ENCODE peak calls at places on chromosome 17, in eight cellular contexts. X, D, J, G, R, W, O and S are unnamed samples.

GRCh38 chr17:6079155-6079554 is 9.0 kb downstream of the WSCD1 start:
- DNase-seq in R (no peak), W (peak; percentile 57), G (no peak), J (no peak), D (no peak), O (no peak), X (no peak), S (no peak)

GRCh38 chr17:22090263-22090935 is 398.1 kb downstream of the KCNJ18 start:
- DNase-seq in R (no peak), J (no peak), W (no peak), X (no peak), O (no peak), G (no peak), D (no peak), S (no peak)

GRCh38 chr17:42618442-42619150 is 9.1 kb downstream of the TUBG1 start:
- DNase-seq in O (peak; percentile 91), J (no peak), G (no peak), X (peak; percentile 56), R (no peak), W (peak; percentile 61), D (no peak), S (peak; percentile 57)

GRCh38 chr17:40340327-40340726 is 24.2 kb downstream of the GJD3 start:
- DNase-seq in R (no peak), W (no peak), G (no peak), O (no peak), J (no peak), X (no peak), D (no peak), S (no peak)

GRCh38 chr17:10875984-10876555 is 38.2 kb upstream of the PIRT start:
- DNase-seq in W (peak; percentile 19), O (peak; percentile 83), X (no peak), G (peak; percentile 15), J (no peak), R (peak; percentile 53), D (peak; percentile 23), S (peak; percentile 27)

GRCh38 chr17:44502598-44503079 is 567 bp downstream of the GPATCH8 start:
- DNase-seq in O (no peak), J (no peak), X (no peak), R (no peak), W (no peak), G (no peak), D (no peak), S (peak; percentile 48)

GRCh38 chr17:50686494-50687199 is 21.1 kb downstream of the ANKRD40 start:
- DNase-seq in O (no peak), W (peak; percentile 92), J (no peak), D (no peak), R (no peak), G (no peak), X (peak; percentile 78), S (peak; percentile 97)

GRCh38 chr17:78255953-78256704 is 24.7 kb downstream of the TMEM235 start:
- DNase-seq in W (no peak), R (no peak), J (no peak), G (no peak), X (no peak), D (no peak), O (no peak), S (no peak)

GRCh38 chr17:18859256-18859655 is 1.3 kb downstream of the PRPSAP2 start:
- DNase-seq in X (no peak), W (no peak), O (no peak), D (no peak), R (peak; percentile 36), J (no peak), G (no peak), S (no peak)

GRCh38 chr17:19327039-19327776 is 35.3 kb downstream of the B9D1 start:
- DNase-seq in G (no peak), O (no peak), W (peak; percentile 70), R (no peak), X (no peak), J (peak; percentile 51), D (no peak), S (no peak)

GRCh38 chr17:67481808-67482207 is 104.7 kb downstream of the PITPNC1 start:
- DNase-seq in X (no peak), J (no peak), W (peak; percentile 70), R (no peak), D (no peak), G (no peak), O (no peak), S (no peak)

GRCh38 chr17:57380055-57380356 is 123.7 kb downstream of the MSI2 start:
- DNase-seq in D (no peak), J (no peak), O (no peak), R (no peak), G (no peak), X (no peak), W (no peak), S (no peak)

GRCh38 chr17:52737071-52737470 is 578.6 kb upstream of the CA10 start:
- DNase-seq in X (no peak), G (no peak), J (no peak), O (no peak), R (no peak), D (no peak), W (no peak), S (no peak)

GRCh38 chr17:52181842-52182241 is 23.3 kb upstream of the CA10 start:
- DNase-seq in J (no peak), W (no peak), X (no peak), R (no peak), G (no peak), O (peak; percentile 4), D (no peak), S (no peak)

GRCh38 chr17:44115585-44116415 is 7.6 kb downstream of the HDAC5 start:
- DNase-seq in D (peak; percentile 30), X (no peak), G (peak; percentile 25), R (no peak), O (peak; percentile 80), J (no peak), W (peak; percentile 36), S (no peak)

GRCh38 chr17:31623990-31624389 is 232.5 kb downstream of the RAB11FIP4 start:
- DNase-seq in J (no peak), G (no peak), O (no peak), W (no peak), D (no peak), R (no peak), X (no peak), S (no peak)

GRCh38 chr17:40633871-40634270 is 13.7 kb downstream of the SMARCE1 start:
- DNase-seq in G (no peak), W (peak; percentile 26), O (no peak), D (no peak), R (no peak), X (no peak), J (no peak), S (no peak)

GRCh38 chr17:81191116-81191515 is 25.1 kb upstream of the AATK start:
- DNase-seq in X (no peak), O (no peak), G (no peak), R (no peak), J (no peak), W (no peak), D (no peak), S (no peak)

GRCh38 chr17:74862919-74863318 is 3.2 kb upstream of the GRIN2C start:
- DNase-seq in G (no peak), O (no peak), D (no peak), X (no peak), J (no peak), W (no peak), R (no peak), S (no peak)

GRCh38 chr17:35298639-35299038 is 55.8 kb downstream of the SLFN5 start:
- DNase-seq in W (no peak), G (no peak), D (no peak), O (no peak), X (no peak), R (no peak), J (no peak), S (no peak)

GRCh38 chr17:4744999-4745969 is 5.6 kb upstream of the CXCL16 start:
- DNase-seq in W (no peak), O (peak; percentile 89), D (no peak), X (no peak), R (no peak), G (no peak), J (no peak), S (no peak)

GRCh38 chr17:6639651-6640535 is 618 bp downstream of the KIAA0753 start:
- DNase-seq in W (peak; percentile 22), O (peak; percentile 57), G (peak; percentile 37), D (peak; percentile 42), R (peak; percentile 60), J (no peak), X (peak; percentile 49), S (peak; percentile 55)

GRCh38 chr17:82394296-82394695 is 22.7 kb downstream of the UTS2R start:
- DNase-seq in O (no peak), R (no peak), G (no peak), D (no peak), J (no peak), W (no peak), X (no peak), S (no peak)

GRCh38 chr17:1490643-1491405 is 1.7 kb downstream of the MYO1C start:
- DNase-seq in R (peak; percentile 82), G (peak; percentile 72), O (peak; percentile 80), X (peak; percentile 80), D (peak; percentile 73), W (peak; percentile 45), J (no peak), S (peak; percentile 52)

GRCh38 chr17:7067198-7067597 is 12.9 kb downstream of the CLEC10A start:
- DNase-seq in X (no peak), J (no peak), R (no peak), G (no peak), W (no peak), O (no peak), D (no peak), S (no peak)

GRCh38 chr17:48570325-48571023 is 7.7 kb downstream of the HOXB4 start:
- DNase-seq in X (no peak), O (no peak), G (no peak), D (no peak), R (no peak), J (no peak), W (no peak), S (no peak)

GRCh38 chr17:79942591-79943353 is 92.9 kb downstream of the TBC1D16 start:
- DNase-seq in X (no peak), G (no peak), J (no peak), R (no peak), W (peak; percentile 35), D (peak; percentile 28), O (no peak), S (peak; percentile 15)

GRCh38 chr17:69565447-69565846 is 150.9 kb downstream of the MAP2K6 start:
- DNase-seq in X (no peak), D (no peak), W (no peak), G (no peak), R (no peak), O (no peak), J (no peak), S (no peak)

GRCh38 chr17:81807210-81807719 is 3.3 kb downstream of the GCGR start:
- DNase-seq in X (no peak), R (no peak), D (no peak), O (no peak), J (no peak), G (no peak), W (no peak), S (no peak)

GRCh38 chr17:46191332-46192210 is 1.7 kb downstream of the KANSL1 start:
- DNase-seq in G (no peak), D (peak; percentile 42), J (no peak), W (peak; percentile 11), O (peak; percentile 91), R (no peak), X (no peak), S (peak; percentile 37)

GRCh38 chr17:27551701-27552466 is 79.1 kb upstream of the LGALS9 start:
- DNase-seq in G (no peak), X (no peak), W (peak; percentile 63), R (no peak), O (no peak), J (no peak), D (no peak), S (no peak)

GRCh38 chr17:47714773-47715396 is 18.2 kb upstream of the TBX21 start:
- DNase-seq in G (no peak), O (no peak), D (no peak), R (no peak), X (no peak), W (no peak), J (no peak), S (no peak)

GRCh38 chr17:73531171-73531570 is 113.1 kb downstream of the SDK2 start:
- DNase-seq in J (no peak), O (no peak), G (no peak), D (no peak), W (no peak), X (no peak), R (no peak), S (no peak)

GRCh38 chr17:82218349-82219075 is 5.9 kb upstream of the CCDC57 start:
- DNase-seq in G (no peak), R (no peak), J (no peak), X (no peak), O (no peak), D (no peak), W (no peak), S (no peak)